ENCODE peak calls at places on chromosome 12, in four cellular contexts. W, I, D and L are unnamed samples.

GRCh38 chr12:122363782-122364181 is 58.7 kb downstream of the CLIP1 start:
- DNase-seq in W (no peak), I (no peak), D (no peak), L (no peak)

GRCh38 chr12:53052419-53053222 is 2.8 kb downstream of the TNS2 start:
- DNase-seq in W (no peak), I (no peak), D (no peak), L (no peak)

GRCh38 chr12:59370933-59371332 is 224.9 kb upstream of the SLC16A7 start:
- DNase-seq in W (no peak), I (no peak), D (no peak), L (no peak)

GRCh38 chr12:94039914-94040313 is 108.5 kb upstream of the PLXNC1 start:
- DNase-seq in W (no peak), I (no peak), D (no peak), L (no peak)

GRCh38 chr12:121663610-121663929 is 5.9 kb downstream of the MORN3 start:
- DNase-seq in W (no peak), I (no peak), D (no peak), L (no peak)

GRCh38 chr12:115763376-115763775 is 514.1 kb downstream of the MED13L start:
- DNase-seq in W (no peak), I (no peak), D (no peak), L (no peak)

GRCh38 chr12:104649913-104650312 is 193.2 kb downstream of the CHST11 start:
- DNase-seq in W (no peak), I (no peak), D (no peak), L (no peak)

GRCh38 chr12:73158341-73158740 is 886.2 kb downstream of the TRHDE start:
- DNase-seq in W (no peak), I (no peak), D (no peak), L (no peak)

GRCh38 chr12:55996201-55996714 is 818 bp upstream of the SUOX start:
- DNase-seq in W (peak), I (peak), D (no peak), L (peak)

GRCh38 chr12:1918875-1919236 is 404 bp upstream of the CACNA2D4 start:
- DNase-seq in W (no peak), I (no peak), D (no peak), L (peak)

GRCh38 chr12:62601765-62602444 is 135.3 kb downstream of the MON2 start:
- DNase-seq in W (no peak), I (peak), D (no peak), L (no peak)

GRCh38 chr12:68446379-68446778 is 114.2 kb upstream of the MDM1 start:
- DNase-seq in W (no peak), I (no peak), D (no peak), L (no peak)
- TF ChIP-seq SP1 in W (no peak), I (no peak), D (no peak), L (no peak)

DNA sequence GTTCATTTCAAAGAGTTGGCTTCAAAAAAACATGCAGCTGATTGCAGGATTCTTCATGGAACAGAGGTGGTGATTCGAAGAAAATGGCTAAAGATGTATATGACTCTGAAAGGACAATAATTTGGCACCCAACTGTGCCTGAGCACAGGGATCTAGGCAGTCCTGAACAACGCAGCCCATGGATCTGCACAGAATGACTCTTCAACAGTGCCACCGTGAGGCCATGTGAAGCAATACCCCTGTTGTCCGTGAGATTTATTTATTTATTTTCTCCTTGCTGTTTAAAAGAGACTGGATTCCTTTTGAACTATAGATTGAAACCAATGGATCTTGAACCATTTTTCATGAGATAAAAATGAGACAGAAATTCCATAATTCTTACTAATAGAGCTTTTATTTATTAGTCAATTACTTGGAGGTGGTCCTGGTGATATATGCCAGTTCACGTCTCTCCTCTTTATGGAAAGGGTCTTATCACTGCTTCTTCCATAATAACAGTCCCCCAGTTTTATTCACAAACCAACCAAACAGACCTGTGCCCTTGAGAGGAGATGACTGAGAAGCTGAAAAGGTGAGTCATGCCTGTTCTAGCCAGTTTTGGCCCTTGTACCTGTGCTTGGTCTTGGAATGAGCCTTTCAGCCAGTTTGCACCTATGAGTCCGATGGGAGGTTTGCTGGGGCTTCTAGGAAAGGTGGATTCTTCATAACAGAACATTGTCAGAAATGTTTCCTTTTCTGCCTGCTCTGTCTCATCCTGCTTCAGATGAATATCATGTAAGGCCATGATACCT is 1598.3 kb downstream of the AACS start:
- DNase-seq in W (peak), I (peak), D (no peak), L (peak)
- TF ChIP-seq BHLHE40 in W (no peak), I (no peak), D (no peak), L (no peak)

DNA sequence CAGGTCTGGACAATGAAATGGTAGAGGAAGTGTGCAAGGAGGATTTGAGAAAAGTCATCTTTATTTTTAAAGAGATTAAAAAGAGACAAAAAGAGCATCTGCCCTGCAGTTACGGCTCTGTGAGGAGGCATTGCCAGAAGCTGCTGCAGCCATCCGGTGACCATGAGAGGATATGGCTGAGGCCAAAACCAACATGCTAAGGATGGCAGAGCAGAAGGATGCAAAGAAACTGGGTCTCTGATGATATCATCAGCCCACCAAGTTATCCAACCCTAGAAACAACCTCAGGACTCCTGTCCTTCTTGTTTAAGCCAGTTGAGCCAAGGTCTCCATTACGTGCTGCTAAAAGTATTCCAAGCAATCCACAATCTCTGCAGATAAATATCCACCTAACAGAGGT is 48.0 kb upstream of the CCND2 start:
- DNase-seq in W (no peak), I (no peak), D (no peak), L (no peak)
- TF ChIP-seq SP1 in W (no peak), I (no peak), D (no peak), L (no peak)

GRCh38 chr12:118374126-118374725 is 1.5 kb upstream of the TAOK3 start:
- DNase-seq in W (no peak), I (no peak), D (no peak), L (no peak)
- TF ChIP-seq BHLHE40 in W (no peak), I (no peak), D (no peak), L (no peak)

GRCh38 chr12:47393403-47393790 is 312.4 kb downstream of the RPAP3 start:
- DNase-seq in W (no peak), I (no peak), D (no peak), L (no peak)

GRCh38 chr12:47400251-47400650 is 305.6 kb downstream of the RPAP3 start:
- DNase-seq in W (no peak), I (no peak), D (no peak), L (no peak)

GRCh38 chr12:47396902-47397663 is 308.7 kb downstream of the RPAP3 start:
- DNase-seq in W (no peak), I (no peak), D (no peak), L (no peak)

GRCh38 chr12:47394070-47394469 is 311.8 kb downstream of the RPAP3 start:
- DNase-seq in W (no peak), I (no peak), D (no peak), L (no peak)

DNA sequence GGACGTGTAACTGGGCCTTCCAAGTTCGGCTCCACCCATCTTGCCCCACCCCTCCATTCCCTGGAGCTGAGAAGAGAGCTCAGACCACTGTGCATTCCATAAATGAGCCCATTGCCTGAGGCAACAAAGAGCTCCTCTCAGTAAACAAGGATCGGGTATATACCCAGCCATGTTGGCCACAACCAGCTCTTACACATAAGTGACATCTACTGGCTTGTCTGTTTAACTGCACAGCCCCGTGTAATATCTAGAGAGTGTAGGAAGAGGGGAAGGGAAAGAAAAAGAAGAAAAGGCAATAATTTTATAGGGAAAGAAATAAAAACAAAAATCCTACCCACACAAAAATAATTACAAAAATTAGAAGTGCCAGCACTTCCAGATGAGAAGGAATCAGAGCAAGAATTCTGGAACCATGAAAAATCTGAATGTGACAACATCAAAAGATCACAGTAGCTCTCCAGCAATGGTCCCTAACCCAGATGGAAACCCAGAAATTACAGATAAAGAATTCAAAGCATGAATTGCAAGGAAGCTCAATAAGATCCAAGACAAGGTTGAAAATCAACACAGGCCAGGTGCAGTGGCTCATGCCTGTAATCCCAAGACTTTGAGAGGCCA is 308.1 kb downstream of the RPAP3 start:
- DNase-seq in W (no peak), I (peak), D (no peak), L (peak)
- TF ChIP-seq SP1 in W (no peak), I (no peak), D (no peak), L (no peak)

DNA sequence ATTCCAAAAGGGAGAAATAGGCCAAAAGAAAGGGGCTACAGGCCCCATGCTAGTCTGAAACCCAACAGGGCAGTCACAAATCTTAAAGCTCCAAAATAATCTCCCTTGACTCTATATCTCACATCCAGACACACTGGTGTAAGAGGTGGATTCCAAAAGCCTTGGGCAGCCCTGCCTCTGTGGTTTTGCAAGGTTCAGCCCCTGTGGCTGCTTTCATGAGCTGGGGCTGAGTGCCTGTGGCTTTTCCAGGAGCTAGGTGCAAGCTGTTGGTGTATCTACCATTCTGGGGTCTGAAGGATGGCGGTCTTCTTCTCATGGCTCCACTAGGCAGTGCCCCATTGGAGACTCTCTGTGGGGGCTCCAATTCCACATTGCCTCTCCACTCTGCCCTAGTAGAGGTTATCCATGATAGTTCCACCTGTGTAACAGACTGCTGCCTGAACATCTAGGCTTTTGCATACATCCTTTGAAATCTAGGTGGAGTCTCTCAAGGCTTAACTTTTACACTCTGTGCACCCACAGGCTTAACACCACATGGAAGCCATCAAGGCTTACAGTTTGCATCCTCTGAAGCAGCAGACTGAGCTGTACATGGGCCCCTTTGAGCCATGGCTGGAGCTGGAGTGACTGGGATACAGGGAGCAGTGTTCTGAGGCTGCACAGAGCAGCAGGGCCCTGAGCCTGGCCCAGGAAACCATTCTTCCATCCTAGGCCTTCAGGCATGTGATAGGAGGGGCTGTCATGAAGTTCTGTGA is 66.4 kb upstream of the ABCD2 start:
- DNase-seq in W (no peak), I (no peak), D (no peak), L (no peak)
- TF ChIP-seq BHLHE40 in W (no peak), I (no peak), D (no peak), L (no peak)

GRCh38 chr12:24776856-24777255 is 172.0 kb downstream of the BCAT1 start:
- DNase-seq in W (no peak), I (no peak), D (no peak), L (no peak)
- TF ChIP-seq SP1 in W (no peak), I (no peak), D (no peak), L (no peak)

GRCh38 chr12:46647034-46647433 is 178.8 kb downstream of the SLC38A4 start:
- DNase-seq in W (no peak), I (no peak), D (no peak), L (no peak)
- TF ChIP-seq BHLHE40 in W (no peak), I (no peak), D (no peak), L (no peak)

GRCh38 chr12:65122661-65123060 is 1.6 kb upstream of the WIF1 start:
- DNase-seq in W (no peak), I (no peak), D (no peak), L (no peak)

GRCh38 chr12:65119063-65119462 is 2.0 kb downstream of the WIF1 start:
- DNase-seq in W (no peak), I (no peak), D (no peak), L (no peak)

GRCh38 chr12:65123435-65124063 is 2.4 kb upstream of the WIF1 start:
- DNase-seq in W (no peak), I (peak), D (peak), L (peak)

GRCh38 chr12:65121956-65122469 is 908 bp upstream of the WIF1 start:
- DNase-seq in W (no peak), I (no peak), D (no peak), L (no peak)

GRCh38 chr12:65121049-65121955 is at the start of gene WIF1:
- DNase-seq in W (no peak), I (no peak), D (no peak), L (peak)
- TF ChIP-seq SP1 in W (no peak), I (no peak), D (no peak), L (no peak)